ENCODE peak calls at places on chromosomes 1 and 21, in five cellular contexts. One of them, this sample, is unnamed.

GRCh38 chr1:41629571-41629970 is 145.1 kb upstream of the EDN2 start:
- DNase-seq in activated CD4-positive, CD25-positive, alpha-beta regulatory T cell treated with anti-CD3 and anti-CD28 coated beads, Interleukin-2, amount 50 U/mL, for 72 hours: no peak
- DNase-seq in H7: no peak
- DNase-seq in kidney tubule cell: peak
- DNase-seq in NCI-H1092 treated with DMSO at 0.1 percent for 48 hours: no peak
- DNase-seq in this sample: no peak

GRCh38 chr1:154983776-154984466 is 777 bp downstream of the FLAD1 start:
- DNase-seq in kidney tubule cell: no peak
- DNase-seq in H7: peak
- DNase-seq in NCI-H1092 treated with DMSO at 0.1 percent for 48 hours: no peak
- DNase-seq in activated CD4-positive, CD25-positive, alpha-beta regulatory T cell treated with anti-CD3 and anti-CD28 coated beads, Interleukin-2, amount 50 U/mL, for 72 hours: no peak
- DNase-seq in this sample: no peak

GRCh38 chr1:234978397-234979291 is 150.0 kb downstream of the TOMM20 start:
- DNase-seq in NCI-H1092 treated with DMSO at 0.1 percent for 48 hours: peak
- DNase-seq in kidney tubule cell: peak
- DNase-seq in H7: no peak
- DNase-seq in activated CD4-positive, CD25-positive, alpha-beta regulatory T cell treated with anti-CD3 and anti-CD28 coated beads, Interleukin-2, amount 50 U/mL, for 72 hours: no peak
- DNase-seq in this sample: no peak

GRCh38 chr1:182303778-182304177 is 87.8 kb downstream of the GLUL start:
- DNase-seq in activated CD4-positive, CD25-positive, alpha-beta regulatory T cell treated with anti-CD3 and anti-CD28 coated beads, Interleukin-2, amount 50 U/mL, for 72 hours: no peak
- DNase-seq in NCI-H1092 treated with DMSO at 0.1 percent for 48 hours: peak
- DNase-seq in H7: no peak
- DNase-seq in kidney tubule cell: no peak
- DNase-seq in this sample: peak

GRCh38 chr1:158045639-158046038 is 52.2 kb downstream of the KIRREL1 start:
- DNase-seq in kidney tubule cell: peak
- DNase-seq in activated CD4-positive, CD25-positive, alpha-beta regulatory T cell treated with anti-CD3 and anti-CD28 coated beads, Interleukin-2, amount 50 U/mL, for 72 hours: no peak
- DNase-seq in NCI-H1092 treated with DMSO at 0.1 percent for 48 hours: no peak
- DNase-seq in H7: peak
- DNase-seq in this sample: no peak

GRCh38 chr1:199041173-199041914 is 402.5 kb downstream of the PTPRC start:
- DNase-seq in NCI-H1092 treated with DMSO at 0.1 percent for 48 hours: no peak
- DNase-seq in H7: no peak
- DNase-seq in activated CD4-positive, CD25-positive, alpha-beta regulatory T cell treated with anti-CD3 and anti-CD28 coated beads, Interleukin-2, amount 50 U/mL, for 72 hours: no peak
- DNase-seq in kidney tubule cell: no peak
- DNase-seq in this sample: no peak

GRCh38 chr21:28754127-28754611 is 238.5 kb downstream of the LTN1 start:
- DNase-seq in activated CD4-positive, CD25-positive, alpha-beta regulatory T cell treated with anti-CD3 and anti-CD28 coated beads, Interleukin-2, amount 50 U/mL, for 72 hours: no peak
- DNase-seq in kidney tubule cell: no peak
- DNase-seq in H7: no peak
- DNase-seq in NCI-H1092 treated with DMSO at 0.1 percent for 48 hours: no peak
- DNase-seq in this sample: no peak

GRCh38 chr1:94296018-94296417 is 58.6 kb upstream of the ARHGAP29 start:
- DNase-seq in NCI-H1092 treated with DMSO at 0.1 percent for 48 hours: no peak
- DNase-seq in H7: no peak
- DNase-seq in activated CD4-positive, CD25-positive, alpha-beta regulatory T cell treated with anti-CD3 and anti-CD28 coated beads, Interleukin-2, amount 50 U/mL, for 72 hours: no peak
- DNase-seq in kidney tubule cell: no peak
- DNase-seq in this sample: no peak

GRCh38 chr1:202230939-202231645 is 37.5 kb downstream of the LGR6 start:
- DNase-seq in H7: no peak
- DNase-seq in NCI-H1092 treated with DMSO at 0.1 percent for 48 hours: no peak
- DNase-seq in kidney tubule cell: no peak
- DNase-seq in activated CD4-positive, CD25-positive, alpha-beta regulatory T cell treated with anti-CD3 and anti-CD28 coated beads, Interleukin-2, amount 50 U/mL, for 72 hours: no peak
- DNase-seq in this sample: no peak

GRCh38 chr1:180092931-180093650 is 61.6 kb upstream of the QSOX1 start:
- DNase-seq in activated CD4-positive, CD25-positive, alpha-beta regulatory T cell treated with anti-CD3 and anti-CD28 coated beads, Interleukin-2, amount 50 U/mL, for 72 hours: no peak
- DNase-seq in kidney tubule cell: no peak
- DNase-seq in H7: no peak
- DNase-seq in NCI-H1092 treated with DMSO at 0.1 percent for 48 hours: no peak
- DNase-seq in this sample: no peak

GRCh38 chr1:30601316-30602085 is 121.9 kb downstream of the MATN1 start:
- DNase-seq in NCI-H1092 treated with DMSO at 0.1 percent for 48 hours: no peak
- DNase-seq in H7: peak
- DNase-seq in activated CD4-positive, CD25-positive, alpha-beta regulatory T cell treated with anti-CD3 and anti-CD28 coated beads, Interleukin-2, amount 50 U/mL, for 72 hours: no peak
- DNase-seq in kidney tubule cell: no peak
- DNase-seq in this sample: no peak

GRCh38 chr1:100077525-100077924 is 55.2 kb downstream of the SASS6 start:
- DNase-seq in activated CD4-positive, CD25-positive, alpha-beta regulatory T cell treated with anti-CD3 and anti-CD28 coated beads, Interleukin-2, amount 50 U/mL, for 72 hours: no peak
- DNase-seq in H7: no peak
- DNase-seq in NCI-H1092 treated with DMSO at 0.1 percent for 48 hours: no peak
- DNase-seq in kidney tubule cell: no peak
- DNase-seq in this sample: no peak

GRCh38 chr1:36207339-36207738 is 16.9 kb upstream of the THRAP3 start:
- DNase-seq in kidney tubule cell: no peak
- DNase-seq in activated CD4-positive, CD25-positive, alpha-beta regulatory T cell treated with anti-CD3 and anti-CD28 coated beads, Interleukin-2, amount 50 U/mL, for 72 hours: no peak
- DNase-seq in NCI-H1092 treated with DMSO at 0.1 percent for 48 hours: peak
- DNase-seq in H7: peak
- DNase-seq in this sample: no peak

GRCh38 chr1:20586939-20587638 is 1.8 kb upstream of the CDA start:
- DNase-seq in kidney tubule cell: no peak
- DNase-seq in activated CD4-positive, CD25-positive, alpha-beta regulatory T cell treated with anti-CD3 and anti-CD28 coated beads, Interleukin-2, amount 50 U/mL, for 72 hours: no peak
- DNase-seq in H7: no peak
- DNase-seq in NCI-H1092 treated with DMSO at 0.1 percent for 48 hours: no peak
- DNase-seq in this sample: no peak

GRCh38 chr1:208065862-208066261 is 154.9 kb upstream of the CD34 start:
- DNase-seq in kidney tubule cell: peak
- DNase-seq in activated CD4-positive, CD25-positive, alpha-beta regulatory T cell treated with anti-CD3 and anti-CD28 coated beads, Interleukin-2, amount 50 U/mL, for 72 hours: no peak
- DNase-seq in H7: no peak
- DNase-seq in NCI-H1092 treated with DMSO at 0.1 percent for 48 hours: no peak
- DNase-seq in this sample: no peak

GRCh38 chr1:36133484-36133883 is 8.5 kb upstream of the COL8A2 start:
- DNase-seq in H7: no peak
- DNase-seq in NCI-H1092 treated with DMSO at 0.1 percent for 48 hours: peak
- DNase-seq in kidney tubule cell: peak
- DNase-seq in activated CD4-positive, CD25-positive, alpha-beta regulatory T cell treated with anti-CD3 and anti-CD28 coated beads, Interleukin-2, amount 50 U/mL, for 72 hours: no peak
- DNase-seq in this sample: no peak

GRCh38 chr1:63626222-63626621 is 33.0 kb downstream of the PGM1 start:
- DNase-seq in kidney tubule cell: no peak
- DNase-seq in NCI-H1092 treated with DMSO at 0.1 percent for 48 hours: no peak
- DNase-seq in activated CD4-positive, CD25-positive, alpha-beta regulatory T cell treated with anti-CD3 and anti-CD28 coated beads, Interleukin-2, amount 50 U/mL, for 72 hours: no peak
- DNase-seq in H7: no peak
- DNase-seq in this sample: no peak

GRCh38 chr1:59730302-59730701 is 84.4 kb upstream of the HOOK1 start:
- DNase-seq in H7: no peak
- DNase-seq in NCI-H1092 treated with DMSO at 0.1 percent for 48 hours: no peak
- DNase-seq in activated CD4-positive, CD25-positive, alpha-beta regulatory T cell treated with anti-CD3 and anti-CD28 coated beads, Interleukin-2, amount 50 U/mL, for 72 hours: no peak
- DNase-seq in kidney tubule cell: peak
- DNase-seq in this sample: no peak

GRCh38 chr1:56573311-56573710 is 6.1 kb downstream of the PLPP3 start:
- DNase-seq in kidney tubule cell: peak
- DNase-seq in activated CD4-positive, CD25-positive, alpha-beta regulatory T cell treated with anti-CD3 and anti-CD28 coated beads, Interleukin-2, amount 50 U/mL, for 72 hours: no peak
- DNase-seq in H7: no peak
- DNase-seq in NCI-H1092 treated with DMSO at 0.1 percent for 48 hours: no peak
- DNase-seq in this sample: no peak

GRCh38 chr1:160169553-160170399 is 18.4 kb downstream of the ATP1A4 start:
- DNase-seq in activated CD4-positive, CD25-positive, alpha-beta regulatory T cell treated with anti-CD3 and anti-CD28 coated beads, Interleukin-2, amount 50 U/mL, for 72 hours: no peak
- DNase-seq in kidney tubule cell: no peak
- DNase-seq in NCI-H1092 treated with DMSO at 0.1 percent for 48 hours: peak
- DNase-seq in H7: peak
- DNase-seq in this sample: no peak

GRCh38 chr21:38914071-38914491 is 108.4 kb downstream of the ETS2 start:
- DNase-seq in NCI-H1092 treated with DMSO at 0.1 percent for 48 hours: no peak
- DNase-seq in kidney tubule cell: no peak
- DNase-seq in H7: no peak
- DNase-seq in activated CD4-positive, CD25-positive, alpha-beta regulatory T cell treated with anti-CD3 and anti-CD28 coated beads, Interleukin-2, amount 50 U/mL, for 72 hours: no peak
- DNase-seq in this sample: no peak

GRCh38 chr1:221074325-221074724 is 195.1 kb downstream of the HLX start:
- DNase-seq in kidney tubule cell: no peak
- DNase-seq in H7: no peak
- DNase-seq in activated CD4-positive, CD25-positive, alpha-beta regulatory T cell treated with anti-CD3 and anti-CD28 coated beads, Interleukin-2, amount 50 U/mL, for 72 hours: no peak
- DNase-seq in NCI-H1092 treated with DMSO at 0.1 percent for 48 hours: no peak
- DNase-seq in this sample: no peak

GRCh38 chr1:92201973-92202372 is 15.7 kb upstream of the C1orf146 start:
- DNase-seq in kidney tubule cell: no peak
- DNase-seq in activated CD4-positive, CD25-positive, alpha-beta regulatory T cell treated with anti-CD3 and anti-CD28 coated beads, Interleukin-2, amount 50 U/mL, for 72 hours: no peak
- DNase-seq in H7: no peak
- DNase-seq in NCI-H1092 treated with DMSO at 0.1 percent for 48 hours: no peak
- DNase-seq in this sample: no peak

GRCh38 chr1:197178998-197179397 is 32.5 kb upstream of the ASPM start:
- DNase-seq in H7: no peak
- DNase-seq in kidney tubule cell: peak
- DNase-seq in NCI-H1092 treated with DMSO at 0.1 percent for 48 hours: no peak
- DNase-seq in activated CD4-positive, CD25-positive, alpha-beta regulatory T cell treated with anti-CD3 and anti-CD28 coated beads, Interleukin-2, amount 50 U/mL, for 72 hours: no peak
- DNase-seq in this sample: no peak

GRCh38 chr1:35192853-35193664 is at the start of gene SFPQ:
- DNase-seq in H7: peak
- DNase-seq in NCI-H1092 treated with DMSO at 0.1 percent for 48 hours: peak
- DNase-seq in activated CD4-positive, CD25-positive, alpha-beta regulatory T cell treated with anti-CD3 and anti-CD28 coated beads, Interleukin-2, amount 50 U/mL, for 72 hours: peak
- DNase-seq in kidney tubule cell: peak
- DNase-seq in this sample: peak

GRCh38 chr1:109322974-109323373 is 16.2 kb upstream of the MYBPHL start:
- DNase-seq in activated CD4-positive, CD25-positive, alpha-beta regulatory T cell treated with anti-CD3 and anti-CD28 coated beads, Interleukin-2, amount 50 U/mL, for 72 hours: no peak
- DNase-seq in H7: no peak
- DNase-seq in kidney tubule cell: no peak
- DNase-seq in NCI-H1092 treated with DMSO at 0.1 percent for 48 hours: no peak
- DNase-seq in this sample: no peak

GRCh38 chr1:229186373-229187056 is 84.4 kb upstream of the RAB4A start:
- DNase-seq in H7: no peak
- DNase-seq in activated CD4-positive, CD25-positive, alpha-beta regulatory T cell treated with anti-CD3 and anti-CD28 coated beads, Interleukin-2, amount 50 U/mL, for 72 hours: no peak
- DNase-seq in NCI-H1092 treated with DMSO at 0.1 percent for 48 hours: no peak
- DNase-seq in kidney tubule cell: no peak
- DNase-seq in this sample: no peak

GRCh38 chr1:45802343-45803298 is 791 bp upstream of the MAST2 start:
- DNase-seq in H7: peak
- DNase-seq in activated CD4-positive, CD25-positive, alpha-beta regulatory T cell treated with anti-CD3 and anti-CD28 coated beads, Interleukin-2, amount 50 U/mL, for 72 hours: peak
- DNase-seq in kidney tubule cell: peak
- DNase-seq in NCI-H1092 treated with DMSO at 0.1 percent for 48 hours: peak
- DNase-seq in this sample: no peak

GRCh38 chr1:170630977-170631376 is 33.0 kb upstream of the PRRX1 start:
- DNase-seq in activated CD4-positive, CD25-positive, alpha-beta regulatory T cell treated with anti-CD3 and anti-CD28 coated beads, Interleukin-2, amount 50 U/mL, for 72 hours: no peak
- DNase-seq in kidney tubule cell: no peak
- DNase-seq in H7: no peak
- DNase-seq in NCI-H1092 treated with DMSO at 0.1 percent for 48 hours: no peak
- DNase-seq in this sample: no peak

GRCh38 chr1:115411388-115412063 is 73.5 kb upstream of the NGF start:
- DNase-seq in activated CD4-positive, CD25-positive, alpha-beta regulatory T cell treated with anti-CD3 and anti-CD28 coated beads, Interleukin-2, amount 50 U/mL, for 72 hours: no peak
- DNase-seq in H7: no peak
- DNase-seq in NCI-H1092 treated with DMSO at 0.1 percent for 48 hours: no peak
- DNase-seq in kidney tubule cell: peak
- DNase-seq in this sample: no peak

This sample was measured in NCI-H1105.